ENCODE peak calls at places on chromosomes 13 and 19, in four cellular contexts. U is tibial artery, K is GM06990, F is HFFc6. X is an unnamed sample.

GRCh38 chr13:80430561-80430960 is 89.6 kb upstream of the SPRY2 start:
- DNase-seq in U (no peak), K (no peak), F (no peak), X (no peak)

GRCh38 chr19:31863122-31863521 is 482.3 kb upstream of the ZNF507 start:
- DNase-seq in U (no peak), K (no peak), F (no peak), X (no peak)

GRCh38 chr19:23283925-23284324 is 33.7 kb upstream of the ZNF724 start:
- DNase-seq in U (peak), K (no peak), F (peak), X (no peak)

GRCh38 chr13:73938375-73939070 is 195.7 kb downstream of the KLF12 start:
- DNase-seq in U (no peak), K (no peak), F (peak), X (no peak)

GRCh38 chr13:111177803-111178389 is 62.8 kb downstream of the ARHGEF7 start:
- DNase-seq in U (no peak), K (no peak), F (peak), X (no peak)

GRCh38 chr13:109836629-109837607 is 50.5 kb upstream of the IRS2 start:
- DNase-seq in U (no peak), K (no peak), F (no peak), X (no peak)

GRCh38 chr19:40594657-40595077 is 6.5 kb upstream of the LTBP4 start:
- DNase-seq in U (no peak), K (no peak), F (peak), X (no peak)

GRCh38 chr19:49468746-49469447 is 5.1 kb upstream of the FLT3LG start:
- DNase-seq in U (peak), K (peak), F (no peak), X (peak)

GRCh38 chr19:33396701-33397535 is 23.4 kb downstream of the CEBPG start:
- DNase-seq in U (no peak), K (no peak), F (no peak), X (no peak)

GRCh38 chr13:51873837-51874236 is 12.1 kb downstream of the CCDC70 start:
- DNase-seq in U (no peak), K (no peak), F (no peak), X (no peak)

GRCh38 chr19:33375156-33375744 is 1.7 kb downstream of the CEBPG start:
- DNase-seq in U (no peak), K (no peak), F (no peak), X (no peak)

GRCh38 chr19:46471116-46471733 is at the start of gene PNMA8A:
- DNase-seq in U (peak), K (no peak), F (peak), X (peak)

GRCh38 chr13:93535256-93535655 is 308.6 kb downstream of the GPC6 start:
- DNase-seq in U (no peak), K (no peak), F (peak), X (no peak)

GRCh38 chr19:571127-571974 is 1.0 kb upstream of the BSG start:
- DNase-seq in U (no peak), K (peak), F (peak), X (no peak)

GRCh38 chr19:30664358-30665058 is 292.3 kb downstream of the ZNF536 start:
- DNase-seq in U (no peak), K (no peak), F (no peak), X (no peak)

GRCh38 chr13:111657013-111657412 is 336.6 kb downstream of the TEX29 start:
- DNase-seq in U (no peak), K (no peak), F (no peak), X (no peak)

GRCh38 chr13:34748078-34748477 is 194.0 kb upstream of the NBEA start:
- DNase-seq in U (no peak), K (no peak), F (no peak), X (no peak)

GRCh38 chr19:42563352-42564210 is 31.1 kb downstream of the CEACAM8 start:
- DNase-seq in U (no peak), K (no peak), F (peak), X (peak)

GRCh38 chr13:94707400-94708021 is 4.8 kb downstream of the SOX21 start:
- DNase-seq in U (no peak), K (no peak), F (no peak), X (peak)

GRCh38 chr19:1967087-1967608 is 26.2 kb downstream of the CSNK1G2 start:
- DNase-seq in U (no peak), K (no peak), F (no peak), X (no peak)

GRCh38 chr13:51784097-51784496 is 19.9 kb downstream of the DHRS12 start:
- DNase-seq in U (no peak), K (no peak), F (no peak), X (no peak)

GRCh38 chr19:17775991-17776803 is 18.7 kb upstream of the B3GNT3 start:
- DNase-seq in U (no peak), K (peak), F (no peak), X (peak)

GRCh38 chr13:51931606-51932005 is 69.8 kb downstream of the CCDC70 start:
- DNase-seq in U (no peak), K (no peak), F (no peak), X (no peak)

GRCh38 chr13:92473736-92474465 is 752.7 kb upstream of the GPC6 start:
- DNase-seq in U (no peak), K (no peak), F (no peak), X (no peak)

GRCh38 chr19:1370579-1371361 is 12.9 kb upstream of the NDUFS7 start:
- DNase-seq in U (no peak), K (no peak), F (no peak), X (no peak)

GRCh38 chr19:31280266-31281006 is 68.8 kb downstream of the TSHZ3 start:
- DNase-seq in U (no peak), K (no peak), F (no peak), X (no peak)

GRCh38 chr19:12478234-12478941 is 6.2 kb downstream of the ZNF709 start:
- DNase-seq in U (no peak), K (no peak), F (no peak), X (no peak)

GRCh38 chr19:38023245-38023644 is 116.2 kb downstream of the SIPA1L3 start:
- DNase-seq in U (no peak), K (no peak), F (peak), X (no peak)

GRCh38 chr13:37011788-37012187 is 11.2 kb downstream of the EXOSC8 start:
- DNase-seq in U (no peak), K (no peak), F (no peak), X (no peak)

GRCh38 chr13:64007334-64007733 is 2591.7 kb upstream of the PCDH20 start:
- DNase-seq in U (no peak), K (no peak), F (no peak), X (no peak)

GRCh38 chr13:110225007-110225406 is 82.0 kb downstream of the COL4A1 start:
- DNase-seq in U (no peak), K (no peak), F (no peak), X (no peak)

GRCh38 chr19:15631817-15632216 is 8.9 kb upstream of the CYP4F3 start:
- DNase-seq in U (no peak), K (no peak), F (no peak), X (peak)
- TF ChIP-seq CTCF in U (no peak), K (peak), F (peak), X (peak)

DNA sequence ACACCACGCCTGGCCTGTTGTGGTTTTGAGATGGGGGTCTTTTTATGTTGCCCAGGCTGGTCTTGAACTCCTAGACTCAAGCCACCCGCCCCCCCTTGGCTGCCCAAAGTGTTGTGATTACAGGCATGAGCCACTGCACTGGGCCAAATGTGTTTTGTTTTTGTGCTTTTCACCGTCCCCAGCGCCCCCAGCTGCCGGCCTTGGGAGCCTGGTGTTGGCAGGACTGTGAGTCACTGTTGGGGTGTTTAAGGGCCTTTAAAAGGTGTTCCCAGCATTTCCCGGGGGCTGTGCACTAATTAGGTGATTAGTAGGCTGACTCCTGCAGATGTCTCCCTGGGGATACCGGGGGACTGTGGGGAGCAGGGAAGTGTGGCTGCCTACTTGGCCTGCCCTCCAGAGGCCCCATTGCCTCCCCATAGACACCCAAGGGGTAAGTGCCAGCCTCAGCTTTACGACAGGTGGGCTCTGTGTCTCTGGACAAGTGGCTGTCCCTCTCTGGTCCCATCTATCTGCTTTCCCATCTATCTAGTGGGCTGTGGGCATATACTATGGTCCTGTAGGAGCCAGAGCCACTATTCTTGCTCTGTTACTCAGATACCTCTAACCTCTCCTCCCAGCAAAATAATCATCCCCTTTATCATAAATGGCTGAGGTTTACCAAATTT is 11.8 kb upstream of the TLE5 start:
- DNase-seq in U (no peak), K (no peak), F (no peak), X (no peak)
- TF ChIP-seq CTCF in U (no peak), K (peak), F (no peak), X (peak)

GRCh38 chr13:86976521-86977324 is 694.4 kb upstream of the SLITRK5 start:
- DNase-seq in U (no peak), K (no peak), F (no peak), X (no peak)

GRCh38 chr13:86974251-86974994 is 696.7 kb upstream of the SLITRK5 start:
- DNase-seq in U (no peak), K (no peak), F (no peak), X (no peak)

DNA sequence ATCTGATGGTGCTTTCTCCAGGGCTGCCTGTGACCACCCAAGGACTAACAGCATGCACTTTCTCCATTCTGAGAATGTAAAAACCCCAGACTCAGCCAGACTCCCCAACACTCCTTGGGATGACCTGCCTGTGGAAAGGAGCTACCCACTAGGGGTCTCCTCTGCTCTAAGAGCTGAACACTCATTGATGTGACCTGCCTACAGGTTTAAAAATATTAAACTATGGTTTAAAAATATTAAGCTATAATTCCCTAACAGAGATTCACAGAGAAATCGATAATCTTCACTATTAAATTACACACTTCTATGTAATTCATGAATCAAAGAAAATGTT is 696.2 kb upstream of the SLITRK5 start:
- DNase-seq in U (no peak), K (no peak), F (no peak), X (no peak)
- TF ChIP-seq CTCF in U (no peak), K (no peak), F (no peak), X (no peak)

DNA sequence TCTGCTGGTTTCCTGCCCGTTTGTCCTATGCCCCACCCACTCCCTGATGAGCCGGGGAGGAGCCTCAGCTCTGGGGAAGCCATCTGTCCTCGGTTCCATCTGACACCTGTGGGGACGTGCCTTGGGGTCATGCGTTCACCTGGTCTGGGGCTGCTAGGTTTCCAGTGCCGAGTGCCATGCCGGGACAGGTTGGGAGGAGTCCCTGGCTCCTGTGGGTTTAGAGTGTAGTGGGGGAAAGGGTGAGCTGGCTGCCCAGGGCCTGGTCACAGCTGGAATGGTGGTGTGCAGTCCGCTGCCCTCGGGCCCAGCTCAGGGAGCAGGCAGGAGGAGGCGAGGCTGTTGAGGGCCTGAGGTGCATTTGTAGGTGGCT is 2.5 kb downstream of the KDM4B start:
- DNase-seq in U (peak), K (no peak), F (no peak), X (peak)
- TF ChIP-seq CTCF in U (no peak), K (no peak), F (no peak), X (no peak)

DNA sequence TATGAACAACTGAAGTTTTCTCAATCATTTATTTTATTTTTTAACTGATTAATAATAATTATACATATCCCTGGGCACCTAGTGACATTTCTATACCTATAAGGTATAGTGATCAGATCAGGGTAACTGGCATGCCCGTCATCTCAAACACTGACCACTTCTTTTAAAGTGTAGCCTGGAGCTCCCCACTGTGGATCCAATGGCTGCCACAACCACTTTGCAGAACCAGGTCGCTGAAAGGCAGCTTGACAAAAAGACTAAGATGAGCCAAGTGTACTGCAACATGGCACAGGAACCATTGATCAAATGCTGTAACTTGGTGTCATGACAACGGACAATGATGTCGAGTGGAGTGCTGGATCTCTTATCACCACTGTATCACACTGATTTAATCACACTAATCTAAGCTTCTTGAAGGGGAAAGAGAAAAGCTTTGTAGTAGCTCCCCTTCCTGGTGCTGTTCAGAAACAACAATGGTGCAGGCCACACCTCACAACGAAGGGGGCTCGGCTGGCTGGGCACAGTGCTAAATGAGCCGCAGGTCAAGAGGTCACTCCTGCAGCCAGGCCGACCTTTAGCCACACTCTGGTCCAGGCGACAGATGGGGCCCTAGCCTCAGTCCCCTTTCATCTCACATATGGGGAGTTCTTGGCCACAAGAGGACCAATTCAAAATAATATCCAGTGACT is 2.3 kb upstream of the TNFRSF19 start:
- DNase-seq in U (no peak), K (no peak), F (no peak), X (no peak)
- TF ChIP-seq CTCF in U (no peak), K (peak), F (no peak), X (peak)

GRCh38 chr19:35292421-35292820 is 460 bp downstream of the MAG start:
- DNase-seq in U (no peak), K (no peak), F (no peak), X (no peak)
- TF ChIP-seq CTCF in U (no peak), K (no peak), F (no peak), X (no peak)

GRCh38 chr13:114023716-114024602 is 50.1 kb upstream of the C13orf46 start:
- DNase-seq in U (no peak), K (no peak), F (no peak), X (no peak)
- TF ChIP-seq CTCF in U (no peak), K (no peak), F (no peak), X (no peak)

GRCh38 chr19:45403781-45404556 is 900 bp downstream of the PPP1R13L start:
- DNase-seq in U (peak), K (peak), F (no peak), X (peak)

GRCh38 chr19:45401815-45402468 is 2.9 kb downstream of the PPP1R13L start:
- DNase-seq in U (no peak), K (no peak), F (no peak), X (no peak)

GRCh38 chr19:45404557-45405434 is at the start of gene PPP1R13L:
- DNase-seq in U (peak), K (no peak), F (no peak), X (peak)

GRCh38 chr19:45403272-45403671 is 1.6 kb downstream of the PPP1R13L start:
- DNase-seq in U (no peak), K (no peak), F (no peak), X (no peak)

GRCh38 chr19:45402469-45403070 is 2.3 kb downstream of the PPP1R13L start:
- DNase-seq in U (no peak), K (peak), F (no peak), X (no peak)
- TF ChIP-seq CTCF in U (no peak), K (no peak), F (peak), X (peak)

X was measured in GM13976.